ENCODE peak calls at places on chromosomes 7 and 10, in five cellular contexts. R, Q, H, T and P are unnamed samples.

GRCh38 chr7:77338883-77339629 is 77.1 kb downstream of the GSAP start:
- DNase-seq in R (no peak), Q (no peak), H (no peak), T (no peak), P (no peak)

GRCh38 chr10:92638037-92638436 is 45.1 kb downstream of the KIF11 start:
- DNase-seq in R (no peak), Q (no peak), H (no peak), T (no peak), P (no peak)

GRCh38 chr7:142353147-142354058 is 95.5 kb upstream of the PRSS58 start:
- DNase-seq in R (no peak), Q (no peak), H (no peak), T (no peak), P (no peak)

GRCh38 chr7:44534501-44534900 is 6.6 kb downstream of the NPC1L1 start:
- DNase-seq in R (peak), Q (no peak), H (peak), T (peak), P (peak)

GRCh38 chr10:99875473-99875872 is 93.0 kb downstream of the ABCC2 start:
- DNase-seq in R (no peak), Q (no peak), H (no peak), T (no peak), P (no peak)

GRCh38 chr10:48446785-48447184 is 140.3 kb downstream of the MAPK8 start:
- DNase-seq in R (no peak), Q (no peak), H (no peak), T (no peak), P (no peak)

GRCh38 chr7:97015787-97016391 is 8.7 kb downstream of the DLX5 start:
- DNase-seq in R (no peak), Q (no peak), H (no peak), T (no peak), P (no peak)

GRCh38 chr7:151126500-151127137 is 40.3 kb downstream of the AGAP3 start:
- DNase-seq in R (no peak), Q (no peak), H (no peak), T (no peak), P (no peak)

GRCh38 chr10:43210556-43210955 is 56.3 kb downstream of the RASGEF1A start:
- DNase-seq in R (no peak), Q (no peak), H (peak), T (no peak), P (no peak)

GRCh38 chr10:31413325-31413724 is 94.3 kb downstream of the ZEB1 start:
- DNase-seq in R (no peak), Q (no peak), H (no peak), T (peak), P (peak)

GRCh38 chr10:132420469-132421376 is 23.7 kb downstream of the PWWP2B start:
- DNase-seq in R (no peak), Q (no peak), H (no peak), T (no peak), P (no peak)

GRCh38 chr7:1521454-1521853 is 9.0 kb upstream of the MAFK start:
- DNase-seq in R (no peak), Q (no peak), H (no peak), T (no peak), P (no peak)

GRCh38 chr10:3982746-3983442 is 197.9 kb upstream of the KLF6 start:
- DNase-seq in R (no peak), Q (no peak), H (no peak), T (no peak), P (no peak)